ENCODE peak calls at places on chromosomes 13 and 19, in five cellular contexts. L is body of pancreas; B is mucosa of descending colon; A is psoas muscle; E is CD4-positive, CD25-positive, alpha-beta regulatory T cell. T is an unnamed sample. For H3K9me3, the result is how much of the 10 kb centered on the place peaks cover.

GRCh38 chr13:97121894-97122293 is 100.2 kb upstream of the MBNL2 start:
- DNase-seq in L (no peak), B (no peak), A (no peak), E (no peak), T (no peak)

GRCh38 chr13:77492982-77493381 is 42.5 kb upstream of the SCEL start:
- DNase-seq in E (no peak), L (no peak), B (no peak), A (no peak), T (no peak)

GRCh38 chr13:92303428-92303827 is 905.0 kb downstream of the GPC5 start:
- DNase-seq in E (no peak), B (no peak), A (no peak), L (no peak), T (no peak)

GRCh38 chr13:99980201-99981114 is 1.1 kb upstream of the ZIC2 start:
- DNase-seq in E (peak), B (peak), L (peak), A (peak), T (peak)

GRCh38 chr13:75417647-75418046 is 64.3 kb downstream of the TBC1D4 start:
- DNase-seq in E (no peak), A (no peak), B (no peak), L (no peak), T (no peak)

GRCh38 chr13:73059460-73060250 is 850 bp downstream of the KLF5 start:
- DNase-seq in L (peak), E (peak), B (peak), A (peak), T (peak)

GRCh38 chr19:40341601-40342482 is 6.4 kb downstream of the C19orf47 start:
- DNase-seq in E (no peak), L (no peak), B (no peak), A (peak), T (no peak)

GRCh38 chr13:22076658-22077057 is 405.8 kb downstream of the FGF9 start:
- DNase-seq in E (no peak), B (no peak), A (no peak), L (no peak), T (no peak)

GRCh38 chr19:51986309-51987291 is at the start of gene ZNF350:
- DNase-seq in E (peak), L (peak), B (peak), A (peak), T (peak)

GRCh38 chr13:72399351-72399750 is 328.1 kb downstream of the MZT1 start:
- DNase-seq in L (no peak), E (no peak), B (no peak), A (no peak), T (no peak)

GRCh38 chr13:20685042-20685441 is 18.5 kb upstream of the IL17D start:
- DNase-seq in A (no peak), L (no peak), B (no peak), E (no peak), T (no peak)

GRCh38 chr19:38683393-38684077 is 36.1 kb downstream of the ACTN4 start:
- DNase-seq in B (peak), E (peak), L (peak), A (peak), T (no peak)

GRCh38 chr13:107901996-107902562 is 313.3 kb downstream of the LIG4 start:
- DNase-seq in B (no peak), A (no peak), E (no peak), L (no peak), T (no peak)

GRCh38 chr19:13215572-13216380 is 65.6 kb downstream of the IER2 start:
- DNase-seq in A (no peak), E (no peak), B (no peak), L (no peak), T (peak)

GRCh38 chr19:38727306-38727867 is 16.9 kb downstream of the CAPN12 start:
- DNase-seq in L (peak), A (no peak), E (no peak), B (no peak), T (no peak)

GRCh38 chr19:14968247-14968646 is 11.4 kb downstream of the SLC1A6 start:
- DNase-seq in E (no peak), A (no peak), L (no peak), B (no peak), T (no peak)

GRCh38 chr19:12721656-12722565 is 1.8 kb downstream of the TNPO2 start:
- DNase-seq in L (peak), E (peak), A (peak), B (peak), T (peak)

GRCh38 chr13:40600145-40600751 is 66.2 kb downstream of the FOXO1 start:
- DNase-seq in B (no peak), L (no peak), A (no peak), E (no peak), T (peak)

GRCh38 chr19:18291019-18291524 is 9.7 kb upstream of the JUND start:
- DNase-seq in A (peak), B (no peak), L (no peak), E (peak), T (no peak)

GRCh38 chr19:4064073-4064550 is 2.6 kb downstream of the ZBTB7A start:
- DNase-seq in L (peak), A (peak), B (no peak), E (no peak), T (no peak)

GRCh38 chr13:27004389-27004788 is 167.2 kb downstream of the USP12 start:
- DNase-seq in A (no peak), E (no peak), L (no peak), B (no peak), T (no peak)

GRCh38 chr19:7230826-7231225 is 63.4 kb downstream of the INSR start:
- DNase-seq in B (no peak), A (peak), E (no peak), L (peak), T (no peak)

GRCh38 chr19:53455828-53456227 is 11.7 kb upstream of the ZNF813 start:
- DNase-seq in A (no peak), B (no peak), L (no peak), E (no peak), T (no peak)
- H3K9me3 ChIP-seq in A (under half), B (half or more), L (under half), E (half or more), T (half or more)

GRCh38 chr13:112074139-112074710 is 7.3 kb downstream of the SOX1 start:
- DNase-seq in L (no peak), A (no peak), B (no peak), E (no peak), T (no peak)
- H3K4me3 ChIP-seq in L (no peak), A (no peak), B (no peak), E (no peak), T (no peak)

GRCh38 chr19:58123354-58123753 is 25.3 kb upstream of the ZSCAN18 start:
- DNase-seq in B (no peak), A (no peak), E (no peak), L (no peak), T (no peak)

GRCh38 chr19:58128041-58128685 is 22.4 kb downstream of the ZNF329 start:
- DNase-seq in B (no peak), E (no peak), L (no peak), A (no peak), T (no peak)

GRCh38 chr19:58134244-58134643 is 16.3 kb downstream of the ZNF329 start:
- DNase-seq in E (no peak), L (no peak), B (no peak), A (no peak), T (no peak)

DNA sequence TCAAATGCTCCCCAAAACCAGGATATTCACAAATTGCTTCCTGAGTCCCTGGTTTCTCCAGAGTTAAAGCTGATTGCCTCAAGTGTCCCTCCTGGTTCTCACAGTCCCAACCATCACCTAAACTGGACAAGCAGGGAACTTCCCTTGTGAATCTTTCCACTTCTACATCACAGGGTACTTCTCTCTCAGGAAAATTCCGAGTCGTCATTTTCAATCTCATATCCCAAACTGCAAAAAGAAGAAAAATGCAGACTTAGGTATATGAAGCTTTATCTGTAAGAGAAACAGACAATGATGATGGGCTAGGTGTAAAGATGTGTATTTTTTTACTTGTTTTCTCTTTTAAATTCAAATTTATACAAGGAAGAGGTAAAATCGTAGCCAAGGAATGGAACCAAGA is 21.3 kb downstream of the ZNF329 start:
- DNase-seq in A (no peak), L (no peak), E (no peak), B (no peak), T (no peak)
- H3K9me3 ChIP-seq in A (half or more), L (under half), E (half or more), B (half or more), T (under half)

DNA sequence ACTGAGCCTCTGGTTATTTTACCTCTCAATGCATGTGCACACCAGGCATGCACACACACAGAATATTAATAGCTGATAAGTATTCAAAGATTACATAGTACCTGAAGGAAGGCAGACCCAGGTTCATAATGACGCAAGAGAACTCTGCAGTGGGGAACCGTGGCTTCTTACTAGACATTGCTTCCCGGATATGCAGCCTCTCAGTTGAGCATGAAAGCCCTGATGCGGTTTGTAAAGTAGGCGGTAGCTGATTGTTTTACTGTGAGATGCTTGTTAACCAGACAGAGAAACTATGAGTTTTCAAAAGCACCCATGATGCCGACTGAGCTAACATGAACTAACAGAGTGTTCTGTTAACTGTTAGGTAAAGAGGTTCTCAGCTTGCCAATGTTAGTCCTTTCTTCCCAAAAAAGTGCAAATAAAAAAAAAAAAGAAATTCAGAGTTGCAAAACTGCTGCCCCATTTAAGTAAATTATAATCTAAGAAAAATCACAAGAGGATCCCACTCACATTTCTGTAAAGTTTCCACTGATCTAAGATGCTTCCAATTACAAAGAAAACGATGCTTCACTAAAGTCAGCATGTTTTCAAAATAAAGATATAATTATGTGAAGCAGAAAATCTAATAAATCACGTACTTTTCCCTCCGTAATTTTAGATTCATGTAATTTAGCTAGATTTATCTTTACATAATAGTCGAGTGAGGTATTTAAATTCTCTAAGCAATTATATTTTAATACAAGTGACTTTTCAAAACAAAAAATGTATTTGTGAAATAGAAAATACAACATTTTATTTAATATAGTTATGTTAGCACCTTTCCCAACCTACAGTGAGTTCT is 2.2 kb downstream of the FLT1 start:
- DNase-seq in L (no peak), B (no peak), A (no peak), E (no peak), T (peak)
- H3K4me3 ChIP-seq in L (no peak), B (no peak), A (peak), E (no peak), T (no peak)

T was measured in naive thymus-derived CD4-positive, alpha-beta T cell.